ENCODE peak calls at places on chromosome 16, in four cellular contexts. G is hepatocyte, F is cardiac muscle cell, I is progenitor cell of endocrine pancreas. C is an unnamed sample.

GRCh38 chr16:81723098-81723723 is 55.9 kb upstream of the PLCG2 start:
- DNase-seq in G (peak; percentile 92), F (peak; percentile 90), I (no peak), C (no peak)

GRCh38 chr16:59259074-59259963 is 525.2 kb upstream of the GOT2 start:
- DNase-seq in G (no peak), I (no peak), F (no peak), C (no peak)

GRCh38 chr16:56632160-56632847 is at the start of gene MT1M:
- DNase-seq in F (peak; percentile 28), I (no peak), G (peak; percentile 26), C (no peak)

GRCh38 chr16:80008857-80009256 is 408.3 kb upstream of the MAF start:
- DNase-seq in I (no peak), G (no peak), F (no peak), C (no peak)

GRCh38 chr16:3610698-3611144 is 685 bp downstream of the SLX4 start:
- DNase-seq in F (peak; percentile 48), I (no peak), G (no peak), C (no peak)

GRCh38 chr16:58393138-58393504 is 850 bp downstream of the GINS3 start:
- DNase-seq in I (no peak), G (no peak), F (no peak), C (no peak)

GRCh38 chr16:77842468-77842867 is 54.1 kb downstream of the VAT1L start:
- DNase-seq in G (no peak), F (no peak), I (no peak), C (no peak)

GRCh38 chr16:22300427-22301071 is 3.3 kb downstream of the POLR3E start:
- DNase-seq in F (peak; percentile 65), I (no peak), G (peak; percentile 70), C (no peak)

GRCh38 chr16:81001330-81001729 is 5.4 kb downstream of the CMC2 start:
- DNase-seq in I (no peak), G (no peak), F (no peak), C (no peak)

GRCh38 chr16:49520684-49521083 is 147.1 kb downstream of the C16orf78 start:
- DNase-seq in F (no peak), G (no peak), I (no peak), C (no peak)

GRCh38 chr16:31181102-31181830 is 1.3 kb downstream of the FUS start:
- DNase-seq in G (peak; percentile 38), F (no peak), I (no peak), C (no peak)

GRCh38 chr16:23874613-23875294 is 39.0 kb downstream of the PRKCB start:
- DNase-seq in F (no peak), G (no peak), I (no peak), C (no peak)

GRCh38 chr16:66420396-66420795 is 6.7 kb upstream of the BEAN1 start:
- DNase-seq in I (no peak), G (no peak), F (no peak), C (no peak)

GRCh38 chr16:79770244-79771064 is 169.9 kb upstream of the MAF start:
- DNase-seq in I (peak; percentile 73), F (peak; percentile 96), G (peak; percentile 97), C (peak; percentile 86)

GRCh38 chr16:75218256-75219076 is at the start of gene CTRB1:
- DNase-seq in F (no peak), I (no peak), G (peak; percentile 4), C (no peak)

GRCh38 chr16:7550096-7550495 is 217.5 kb downstream of the RBFOX1 start:
- DNase-seq in F (no peak), I (no peak), G (no peak), C (no peak)

GRCh38 chr16:62190426-62190825 is 154.2 kb upstream of the CDH8 start:
- DNase-seq in G (peak; percentile 69), I (no peak), F (peak; percentile 68), C (no peak)

GRCh38 chr16:2482181-2483107 is 7.5 kb downstream of the TBC1D24 start:
- DNase-seq in G (no peak), F (no peak), I (no peak), C (no peak)

GRCh38 chr16:3198334-3199072 is 10.5 kb downstream of the OR1F1 start:
- DNase-seq in I (no peak), G (no peak), F (no peak), C (no peak)

GRCh38 chr16:71807905-71808592 is 585 bp downstream of the AP1G1 start:
- DNase-seq in I (no peak), F (no peak), G (peak; percentile 54), C (no peak)

GRCh38 chr16:13921328-13921727 is 1.4 kb downstream of the ERCC4 start:
- DNase-seq in G (no peak), I (no peak), F (no peak), C (no peak)

GRCh38 chr16:61323456-61323855 is 712.8 kb downstream of the CDH8 start:
- DNase-seq in F (no peak), I (no peak), G (no peak), C (no peak)

GRCh38 chr16:10947211-10947787 is 2.9 kb downstream of the CLEC16A start:
- DNase-seq in I (no peak), F (no peak), G (no peak), C (no peak)

GRCh38 chr16:23597003-23597756 is 1.1 kb upstream of the NDUFAB1 start:
- DNase-seq in I (no peak), F (peak; percentile 16), G (peak; percentile 63), C (no peak)

DNA sequence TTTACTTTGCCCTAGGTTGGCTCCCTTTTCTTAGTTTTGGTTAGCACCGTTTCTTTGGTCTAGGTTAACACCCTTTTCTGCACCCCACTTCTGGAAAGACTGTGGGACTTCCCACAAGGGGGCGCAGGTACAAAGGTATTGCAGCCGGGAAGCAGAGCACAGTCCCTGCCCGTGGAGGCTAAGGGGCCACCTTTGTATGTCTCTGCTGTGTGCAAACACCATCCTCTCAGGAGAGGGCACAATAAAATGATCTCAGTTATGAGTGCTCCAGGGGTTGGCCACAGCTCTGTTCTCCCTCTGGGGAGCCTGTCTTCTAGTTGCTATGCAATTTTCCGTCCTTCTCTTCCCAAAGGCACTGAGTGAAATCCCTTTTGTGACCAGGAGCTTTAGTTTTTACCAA is 28.4 kb upstream of the TMC5 start:
- DNase-seq in F (peak; percentile 53), G (peak; percentile 78), I (peak; percentile 32), C (no peak)
- TF ChIP-seq CTCF in F (peak; percentile 55), G (peak; percentile 61), I (peak; percentile 67), C (peak; percentile 71)

DNA sequence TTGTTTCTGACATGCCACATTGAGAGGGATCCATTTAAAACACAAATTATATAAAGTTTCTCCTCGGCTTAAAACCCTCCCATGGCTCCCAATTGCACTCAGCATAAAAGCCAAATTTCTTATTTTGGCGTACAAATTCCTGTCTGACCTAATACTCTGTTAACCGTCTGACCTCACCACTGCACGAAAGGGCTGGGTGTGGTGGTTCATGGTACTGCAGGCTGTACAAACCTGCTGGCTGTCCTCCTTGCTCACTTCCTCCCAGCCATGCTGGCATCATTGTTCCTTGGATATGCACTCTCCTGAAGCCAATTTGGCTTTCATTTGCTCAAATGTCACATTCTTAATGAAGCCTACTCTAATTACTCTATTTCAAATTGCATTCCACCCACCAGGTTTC is 301.6 kb upstream of the C16orf82 start:
- DNase-seq in F (no peak), I (no peak), G (peak; percentile 13), C (no peak)
- TF ChIP-seq CTCF in F (no peak), I (peak; percentile 51), G (no peak), C (peak; percentile 67)

GRCh38 chr16:15993541-15993940 is 44.1 kb downstream of the ABCC1 start:
- DNase-seq in G (no peak), F (no peak), I (no peak), C (no peak)

GRCh38 chr16:15993946-15994665 is 44.7 kb downstream of the ABCC1 start:
- DNase-seq in I (no peak), G (no peak), F (no peak), C (no peak)

GRCh38 chr16:16000685-16001084 is 51.3 kb downstream of the ABCC1 start:
- DNase-seq in I (no peak), F (no peak), G (no peak), C (no peak)

GRCh38 chr16:15993128-15993527 is 43.7 kb downstream of the ABCC1 start:
- DNase-seq in G (no peak), I (no peak), F (no peak), C (no peak)

DNA sequence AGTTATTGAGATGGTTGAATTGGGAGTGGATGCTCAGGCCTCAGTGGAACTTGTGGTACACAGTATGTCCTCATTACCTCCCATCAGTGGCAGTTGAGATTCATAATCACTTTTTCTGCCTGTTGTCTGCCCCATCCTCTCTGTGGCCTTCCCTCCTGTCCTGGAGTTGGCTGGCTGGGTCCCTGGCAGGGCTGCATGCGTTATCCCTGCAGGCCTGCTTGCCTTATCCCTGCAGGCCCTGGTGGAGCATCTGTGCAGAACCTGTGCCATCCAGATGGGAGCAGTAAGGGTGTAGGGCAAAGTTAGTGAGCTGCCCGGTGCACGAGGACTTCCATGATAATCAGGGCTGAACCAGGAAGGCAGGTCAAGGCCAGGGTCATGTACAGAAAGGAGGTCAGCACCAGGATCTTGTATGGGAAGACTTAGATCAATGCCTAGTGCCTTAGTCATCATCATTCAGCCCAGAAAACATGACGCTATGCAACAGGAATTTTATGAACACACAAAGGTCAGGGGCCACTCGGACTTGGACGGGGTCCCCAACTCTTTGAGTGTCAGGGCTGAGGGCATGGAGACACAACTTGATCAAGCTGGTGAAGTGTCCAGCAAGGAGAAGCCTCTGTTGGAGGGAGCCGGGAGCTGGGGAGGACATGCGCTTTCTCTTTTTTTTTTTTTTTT is 47.2 kb downstream of the ABCC1 start:
- DNase-seq in G (peak; percentile 10), I (no peak), F (no peak), C (no peak)
- TF ChIP-seq CTCF in G (no peak), I (no peak), F (no peak), C (no peak)

GRCh38 chr16:89246383-89246902 is 28.9 kb downstream of the ZNF778 start:
- DNase-seq in F (no peak), I (no peak), G (no peak), C (no peak)

GRCh38 chr16:89243664-89244063 is 26.2 kb downstream of the ZNF778 start:
- DNase-seq in G (no peak), F (no peak), I (no peak), C (no peak)

GRCh38 chr16:89248196-89249005 is 30.9 kb downstream of the ZNF778 start:
- DNase-seq in G (no peak), I (no peak), F (no peak), C (no peak)

GRCh38 chr16:89244754-89245153 is 27.3 kb downstream of the ZNF778 start:
- DNase-seq in G (no peak), I (no peak), F (no peak), C (no peak)

DNA sequence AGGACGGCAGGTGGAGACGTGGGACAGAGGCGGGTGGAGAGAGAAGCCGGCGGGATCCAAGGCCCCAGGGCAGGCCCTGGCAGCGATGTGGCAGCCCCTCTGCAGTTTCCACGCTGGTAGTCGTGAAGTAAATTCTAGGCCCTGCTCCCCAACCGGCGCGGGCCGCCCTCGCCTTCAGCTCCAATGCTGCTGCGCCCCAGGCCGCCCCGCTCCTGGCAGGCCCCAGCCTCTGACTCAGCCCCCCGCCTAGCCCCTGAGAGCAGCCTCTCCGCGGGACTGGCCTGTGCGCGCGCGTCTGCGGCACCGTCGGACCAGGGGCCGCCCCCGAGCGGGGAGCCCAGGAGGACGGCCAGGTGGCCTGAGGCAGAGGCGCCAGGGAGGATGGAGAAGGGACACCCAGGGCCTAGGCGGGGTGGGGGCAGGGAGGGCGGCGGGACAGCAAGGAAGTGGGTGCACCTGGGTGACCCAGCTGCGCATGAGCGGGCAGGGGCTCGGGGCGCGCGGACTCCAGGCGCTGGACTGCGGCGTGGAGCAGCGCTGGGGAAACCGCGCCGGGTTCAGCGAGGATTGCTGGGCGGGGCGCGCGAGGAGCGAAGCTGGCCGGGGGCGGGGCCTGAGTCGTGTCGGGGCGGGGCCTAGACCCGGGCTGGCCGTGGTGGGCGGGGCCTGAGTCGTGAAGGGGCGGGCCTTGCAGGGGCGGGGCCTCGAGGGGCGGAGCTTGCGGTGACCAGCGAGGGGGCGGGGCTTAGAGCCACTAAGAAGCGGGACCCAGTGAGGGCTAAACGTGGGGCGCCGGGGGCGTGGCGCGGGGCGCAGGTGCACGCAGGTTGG is 29.6 kb downstream of the ZNF778 start:
- DNase-seq in G (peak; percentile 97), I (peak; percentile 92), F (peak; percentile 95), C (peak; percentile 99)
- TF ChIP-seq CTCF in G (no peak), I (no peak), F (no peak), C (no peak)